ENCODE peak calls at places on chromosome 21, in eight cellular contexts. K is mesenchymal stem cell; S is CD8-positive, alpha-beta T cell; M is cardiac muscle cell; J is fibroblast of lung; H is suprapubic skin; D is breast epithelium; Q is tibial artery. A is an unnamed sample.

GRCh38 chr21:16418211-16418610 is 688.4 kb downstream of the USP25 start:
- DNase-seq in K (no peak), S (no peak), M (peak; percentile 61), J (peak; percentile 66), H (no peak), D (no peak), Q (no peak), A (no peak)

GRCh38 chr21:17693801-17694200 is 81.1 kb upstream of the BTG3 start:
- DNase-seq in K (no peak), S (no peak), M (no peak), J (no peak), H (no peak), D (no peak), Q (no peak), A (no peak)

GRCh38 chr21:40841524-40842196 is 5.3 kb downstream of the DSCAM start:
- DNase-seq in K (no peak), S (no peak), M (no peak), J (peak; percentile 40), H (no peak), D (no peak), Q (no peak), A (peak; percentile 25)

GRCh38 chr21:41333752-41334151 is 17.2 kb downstream of the FAM3B start:
- DNase-seq in K (no peak), S (no peak), M (no peak), J (no peak), H (no peak), D (no peak), Q (no peak), A (no peak)

GRCh38 chr21:31370893-31371652 is 27.0 kb upstream of the TIAM1 start:
- DNase-seq in K (peak; percentile 84), S (no peak), M (peak; percentile 68), J (peak; percentile 70), H (no peak), D (no peak), Q (no peak), A (peak; percentile 15)

GRCh38 chr21:35428489-35428888 is 379.4 kb upstream of the RUNX1 start:
- DNase-seq in K (peak; percentile 47), S (peak; percentile 70), M (peak; percentile 67), J (peak; percentile 50), H (no peak), D (no peak), Q (peak; percentile 67), A (no peak)

GRCh38 chr21:15732290-15732995 is 2.7 kb downstream of the USP25 start:
- DNase-seq in K (peak; percentile 76), S (no peak), M (peak; percentile 55), J (peak; percentile 51), H (no peak), D (no peak), Q (no peak), A (no peak)

GRCh38 chr21:36551731-36552457 is 72.0 kb upstream of the CLDN14 start:
- DNase-seq in K (no peak), S (no peak), M (peak; percentile 73), J (peak; percentile 88), H (no peak), D (no peak), Q (peak; percentile 23), A (no peak)

GRCh38 chr21:17196619-17197018 is 316.2 kb upstream of the CXADR start:
- DNase-seq in K (no peak), S (no peak), M (no peak), J (no peak), H (no peak), D (no peak), Q (no peak), A (no peak)

GRCh38 chr21:32457360-32457840 is 44.9 kb downstream of the EVA1C start:
- DNase-seq in K (no peak), S (no peak), M (peak; percentile 47), J (no peak), H (no peak), D (peak; percentile 68), Q (peak; percentile 78), A (no peak)

GRCh38 chr21:35624896-35625295 is 435.4 kb downstream of the SETD4 start:
- DNase-seq in K (no peak), S (no peak), M (no peak), J (no peak), H (no peak), D (no peak), Q (no peak), A (no peak)

GRCh38 chr21:14964658-14965057 is 100.1 kb downstream of the NRIP1 start:
- DNase-seq in K (no peak), S (no peak), M (no peak), J (no peak), H (no peak), D (no peak), Q (no peak), A (no peak)

GRCh38 chr21:36321325-36322082 is 1.5 kb downstream of the MORC3 start:
- DNase-seq in K (peak; percentile 45), S (no peak), M (peak; percentile 18), J (peak; percentile 33), H (no peak), D (no peak), Q (no peak), A (no peak)

GRCh38 chr21:39961251-39961650 is 94.0 kb downstream of the PCP4 start:
- DNase-seq in K (no peak), S (no peak), M (no peak), J (peak; percentile 60), H (no peak), D (no peak), Q (no peak), A (peak; percentile 14)

GRCh38 chr21:23574932-23575331 is 2032.3 kb downstream of the MRPL39 start:
- DNase-seq in K (no peak), S (no peak), M (no peak), J (no peak), H (no peak), D (no peak), Q (no peak), A (no peak)

GRCh38 chr21:27564684-27565280 is 597.9 kb upstream of the ADAMTS5 start:
- DNase-seq in K (peak; percentile 58), S (no peak), M (peak; percentile 71), J (peak; percentile 40), H (no peak), D (no peak), Q (no peak), A (peak; percentile 55)

GRCh38 chr21:16315223-16315622 is 585.4 kb downstream of the USP25 start:
- DNase-seq in K (no peak), S (no peak), M (no peak), J (no peak), H (no peak), D (no peak), Q (no peak), A (no peak)

DNA sequence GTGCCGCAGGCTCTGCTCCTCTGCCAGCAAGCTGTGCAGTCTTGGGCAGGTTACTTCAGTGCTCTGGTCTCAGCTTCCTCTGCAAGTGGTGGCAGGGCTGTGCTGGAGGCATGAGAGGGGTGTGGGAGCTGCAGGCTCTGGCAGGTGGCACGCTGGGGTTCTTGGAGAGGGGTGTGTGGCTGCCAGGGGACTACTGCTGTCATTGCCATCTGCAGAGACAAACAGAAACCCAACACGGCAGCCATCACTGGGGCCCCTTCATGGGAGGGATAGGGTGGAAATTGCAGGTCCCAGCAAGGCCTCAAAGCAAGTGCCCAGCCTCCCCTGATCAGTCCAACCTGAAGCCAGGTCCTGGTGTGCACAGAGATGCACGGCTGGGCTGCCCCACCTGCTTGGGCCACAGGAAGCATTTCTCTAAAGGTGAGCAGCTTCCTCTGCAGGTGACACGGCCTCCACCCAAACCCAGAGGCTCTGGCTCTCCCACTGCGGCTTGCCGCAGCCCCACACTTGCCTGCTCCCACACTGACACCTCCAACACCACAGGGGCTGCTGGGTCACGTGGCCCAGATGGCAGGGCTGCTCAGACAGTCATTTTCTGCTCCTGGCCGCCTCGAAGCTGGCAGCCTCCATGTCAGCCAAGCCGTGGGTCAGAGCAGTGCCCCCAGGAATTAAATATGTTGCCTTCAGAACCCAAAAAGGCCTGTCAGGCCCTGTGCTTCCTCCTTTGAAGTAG is 4.1 kb upstream of the COL6A2 start:
- DNase-seq in K (no peak), S (peak; percentile 53), M (no peak), J (no peak), H (no peak), D (no peak), Q (peak; percentile 68), A (no peak)
- H3K9me3 ChIP-seq in K (peaks cover 13% of the 10 kb centered on the region), S (no peaks in the 10 kb centered on the region), M (no peaks in the 10 kb centered on the region), J (no peaks in the 10 kb centered on the region), H (no peaks in the 10 kb centered on the region), D (no peaks in the 10 kb centered on the region), Q (no peaks in the 10 kb centered on the region), A (peaks cover 4% of the 10 kb centered on the region)

DNA sequence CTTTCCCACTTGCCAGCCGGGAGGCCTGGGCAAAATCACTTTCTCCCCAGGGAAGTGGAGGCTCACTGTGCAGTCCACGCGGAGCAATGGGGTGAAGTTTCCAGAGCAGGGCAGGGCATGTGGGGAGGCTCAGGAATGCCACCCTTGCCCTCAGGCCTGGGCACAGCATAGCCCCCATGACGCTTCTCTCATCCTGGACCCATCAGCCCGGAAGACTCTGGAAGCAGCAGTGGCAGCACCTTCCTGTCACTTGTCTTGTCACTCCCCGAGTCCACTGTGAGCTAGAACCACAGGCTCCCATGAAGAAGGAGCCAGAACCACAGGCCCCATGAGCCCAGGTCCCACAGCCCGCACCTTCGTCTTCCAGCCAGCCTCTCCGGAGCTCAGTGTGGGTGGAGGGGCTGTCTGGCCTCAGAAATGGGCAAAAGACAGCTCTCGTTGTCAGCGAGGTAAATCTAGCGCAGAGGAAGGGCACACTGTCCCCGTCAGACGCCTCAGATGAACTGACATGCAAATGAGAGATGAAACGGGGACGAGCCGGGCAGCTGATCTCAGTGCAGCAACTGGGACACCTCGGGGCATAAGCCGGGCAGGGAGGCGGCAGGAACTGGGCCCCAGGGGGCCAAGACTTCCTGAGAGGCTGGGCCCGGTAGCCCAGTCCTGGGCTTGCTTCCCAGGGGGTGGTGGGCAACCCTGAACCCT is 6.1 kb downstream of the PDE9A start:
- DNase-seq in K (no peak), S (no peak), M (no peak), J (no peak), H (no peak), D (no peak), Q (no peak), A (no peak)
- H3K4me3 ChIP-seq in K (no peak overlapping the region), S (no peak overlapping the region), M (no peak overlapping the region), J (no peak overlapping the region), H (no peak overlapping the region), D (no peak overlapping the region), Q (no peak overlapping the region), A (no peak overlapping the region)

GRCh38 chr21:34012640-34013039 is 60.7 kb upstream of the MRPS6 start:
- DNase-seq in K (no peak), S (no peak), M (no peak), J (no peak), H (no peak), D (no peak), Q (no peak), A (no peak)
- H3K9me3 ChIP-seq in K (peaks cover 71% of the 10 kb centered on the region), S (no peaks in the 10 kb centered on the region), M (no peaks in the 10 kb centered on the region), J (no peaks in the 10 kb centered on the region), H (peaks cover 6% of the 10 kb centered on the region), D (peaks cover 6% of the 10 kb centered on the region), Q (peaks cover 6% of the 10 kb centered on the region), A (peaks cover 16% of the 10 kb centered on the region)

DNA sequence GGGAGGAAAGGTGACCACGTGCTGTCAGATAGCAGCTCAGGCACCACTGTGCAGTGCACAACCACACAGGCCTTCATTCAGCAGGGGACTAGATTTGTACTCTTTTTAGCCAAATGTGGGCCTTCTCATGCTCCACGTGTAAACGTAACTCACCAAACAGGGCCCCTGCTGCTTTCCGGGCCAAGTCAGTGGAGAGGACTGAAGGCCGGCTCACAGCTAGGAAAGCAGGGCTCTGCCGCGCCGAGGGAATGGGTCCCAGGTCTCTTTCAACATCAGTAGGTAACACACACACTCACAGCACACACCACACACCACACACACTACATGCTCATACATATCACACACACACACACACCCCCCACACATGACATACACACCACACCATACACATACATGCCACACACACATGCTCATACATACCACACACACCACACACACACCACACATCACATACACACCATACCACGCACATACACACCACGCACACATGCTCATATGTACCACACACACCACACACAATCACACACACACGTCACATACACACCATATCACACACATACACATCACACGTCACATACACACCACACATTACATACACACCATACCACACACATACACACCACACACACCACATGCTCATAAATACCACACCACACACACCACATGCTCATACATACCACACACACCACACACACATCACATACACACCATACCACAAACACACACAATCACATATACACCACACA is 124.0 kb upstream of the ERG start:
- DNase-seq in K (no peak), S (no peak), M (no peak), J (no peak), H (no peak), D (no peak), Q (no peak), A (no peak)
- H3K4me3 ChIP-seq in K (no peak overlapping the region), S (no peak overlapping the region), M (no peak overlapping the region), J (no peak overlapping the region), H (no peak overlapping the region), D (no peak overlapping the region), Q (no peak overlapping the region), A (no peak overlapping the region)